ENCODE peak calls at places on chromosome 20, in five cellular contexts. Q, L, C, H and B are unnamed samples.
A peak's percentile ranks its signal among the peaks of the same experiment; 100 is the strongest.

GRCh38 chr20:45792513-45793118 is 862 bp downstream of the DNTTIP1 start:
- DNase-seq in Q (peak; percentile 39), L (no peak), C (no peak), H (no peak), B (peak; percentile 82)

GRCh38 chr20:8152183-8152582 is 20.1 kb downstream of the PLCB1 start:
- DNase-seq in Q (no peak), L (no peak), C (no peak), H (no peak), B (no peak)

GRCh38 chr20:47215653-47216397 is 140.7 kb downstream of the ZMYND8 start:
- DNase-seq in Q (no peak), L (no peak), C (no peak), H (no peak), B (no peak)

GRCh38 chr20:815914-816606 is 17.5 kb upstream of the FAM110A start:
- DNase-seq in Q (peak; percentile 41), L (no peak), C (peak; percentile 43), H (peak; percentile 48), B (peak; percentile 82)

GRCh38 chr20:3777381-3777725 is 3.9 kb downstream of the SPEF1 start:
- DNase-seq in Q (no peak), L (no peak), C (no peak), H (no peak), B (no peak)

GRCh38 chr20:19944772-19945459 is 72.2 kb upstream of the NAA20 start:
- DNase-seq in Q (no peak), L (no peak), C (no peak), H (no peak), B (no peak)

GRCh38 chr20:46261456-46262253 is 46.6 kb downstream of the CDH22 start:
- DNase-seq in Q (no peak), L (no peak), C (no peak), H (no peak), B (no peak)

GRCh38 chr20:49361872-49362663 is 84.2 kb upstream of the ZNFX1 start:
- DNase-seq in Q (no peak), L (no peak), C (no peak), H (no peak), B (no peak)

GRCh38 chr20:316316-317068 is 8.9 kb upstream of the SOX12 start:
- DNase-seq in Q (no peak), L (no peak), C (no peak), H (no peak), B (peak; percentile 10)

GRCh38 chr20:24738981-24739633 is 210.0 kb upstream of the CST7 start:
- DNase-seq in Q (no peak), L (no peak), C (no peak), H (no peak), B (no peak)
- H3K27ac ChIP-seq in Q (no peak overlapping the region), L (no peak overlapping the region), C (no peak overlapping the region), H (no peak overlapping the region), B (no peak overlapping the region)

GRCh38 chr20:57264908-57265648 is 1.4 kb downstream of the BMP7 start:
- DNase-seq in Q (no peak), L (no peak), C (no peak), H (no peak), B (no peak)

GRCh38 chr20:57263127-57263609 is 3.3 kb downstream of the BMP7 start:
- DNase-seq in Q (no peak), L (no peak), C (no peak), H (no peak), B (no peak)

GRCh38 chr20:57263767-57264150 is 2.7 kb downstream of the BMP7 start:
- DNase-seq in Q (no peak), L (no peak), C (no peak), H (no peak), B (no peak)

GRCh38 chr20:57265649-57266250 is 691 bp downstream of the BMP7 start:
- DNase-seq in Q (no peak), L (no peak), C (no peak), H (no peak), B (no peak)

GRCh38 chr20:57264151-57264792 is 2.2 kb downstream of the BMP7 start:
- DNase-seq in Q (no peak), L (no peak), C (no peak), H (no peak), B (no peak)
- H3K4me3 ChIP-seq in Q (no peak overlapping the region), L (no peak overlapping the region), C (no peak overlapping the region), H (peak overlapping the region; percentile 35), B (no peak overlapping the region)

DNA sequence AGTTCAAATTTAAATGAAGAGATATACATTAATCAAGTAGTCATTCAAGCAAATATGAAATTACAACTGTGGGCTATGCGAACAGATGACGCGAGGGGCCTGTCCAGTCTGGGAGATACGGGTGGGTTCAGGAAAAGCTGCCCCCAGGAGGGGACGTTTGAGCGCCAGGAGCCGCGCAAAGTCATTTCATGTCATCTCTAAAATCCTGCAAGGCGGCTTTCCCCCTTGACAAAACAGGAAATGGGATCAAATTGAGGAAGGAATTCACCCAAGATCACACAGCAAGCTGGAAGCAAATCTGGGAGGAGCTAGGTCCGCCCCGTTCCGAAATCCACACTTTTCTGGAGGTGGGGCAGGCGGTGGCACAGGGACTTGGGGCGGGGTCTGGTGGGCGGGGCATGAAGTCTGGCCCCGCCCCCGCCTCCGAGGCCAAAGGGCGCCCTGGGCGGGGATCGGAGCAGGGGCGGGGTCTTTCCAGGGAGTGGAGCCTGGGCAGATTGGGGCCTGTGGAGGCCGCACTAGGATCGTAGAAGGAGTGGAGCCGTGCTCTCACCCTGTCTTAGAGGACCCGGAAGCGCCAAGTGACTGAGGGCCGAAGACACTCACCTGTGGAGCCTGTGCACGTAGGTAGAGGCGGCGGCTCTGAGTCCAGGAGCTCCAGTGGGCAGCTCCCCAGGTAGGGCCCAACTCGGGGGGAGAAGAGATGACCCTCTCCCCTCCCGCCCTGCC is at the start of gene LPIN3:
- DNase-seq in Q (peak; percentile 93), L (no peak), C (peak; percentile 91), H (peak; percentile 90), B (peak; percentile 82)
- TF ChIP-seq CTCF in Q (peak; percentile 19), L (no peak), C (peak; percentile 38), H (no peak), B (peak; percentile 74)

GRCh38 chr20:59579404-59580207 is 24.7 kb upstream of the PHACTR3 start:
- DNase-seq in Q (no peak), L (no peak), C (no peak), H (no peak), B (no peak)

GRCh38 chr20:59580208-59580980 is 23.9 kb upstream of the PHACTR3 start:
- DNase-seq in Q (no peak), L (no peak), C (no peak), H (no peak), B (peak; percentile 24)

GRCh38 chr20:59581983-59582679 is 22.2 kb upstream of the PHACTR3 start:
- DNase-seq in Q (no peak), L (no peak), C (no peak), H (no peak), B (peak; percentile 17)

GRCh38 chr20:59578602-59579403 is 25.5 kb upstream of the PHACTR3 start:
- DNase-seq in Q (no peak), L (no peak), C (no peak), H (no peak), B (peak; percentile 53)

GRCh38 chr20:59580991-59581401 is 23.3 kb upstream of the PHACTR3 start:
- DNase-seq in Q (no peak), L (no peak), C (no peak), H (no peak), B (peak; percentile 36)
- H3K27ac ChIP-seq in Q (no peak overlapping the region), L (no peak overlapping the region), C (no peak overlapping the region), H (no peak overlapping the region), B (peak overlapping the region; percentile 48)

DNA sequence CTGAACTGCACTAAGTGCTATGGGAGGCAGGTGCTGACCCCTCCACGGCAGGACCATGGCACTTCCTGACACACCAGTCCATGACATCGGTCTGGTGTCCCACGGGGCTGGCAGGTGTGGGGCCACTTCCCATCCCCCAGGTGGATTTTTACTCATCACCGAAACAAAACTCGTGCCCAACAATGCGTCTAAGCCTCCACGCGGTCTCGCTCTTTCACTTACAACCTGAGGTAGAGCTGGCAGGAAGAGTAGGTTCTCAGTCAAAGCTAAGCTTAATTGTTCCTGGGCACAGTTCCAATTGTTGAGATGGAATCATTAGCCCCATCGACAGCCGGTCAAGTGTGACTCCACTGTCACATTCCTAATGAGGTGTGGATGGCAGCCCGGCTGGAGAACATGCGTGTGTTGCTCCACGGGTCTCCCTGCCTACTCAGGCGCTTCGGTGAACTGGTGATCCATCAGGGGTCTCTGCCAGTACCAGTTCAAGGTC is 125.7 kb downstream of the SLC23A2 start:
- DNase-seq in Q (no peak), L (no peak), C (no peak), H (no peak), B (peak; percentile 65)
- H3K4me3 ChIP-seq in Q (no peak overlapping the region), L (no peak overlapping the region), C (no peak overlapping the region), H (no peak overlapping the region), B (no peak overlapping the region)